ENCODE peak calls at places on chromosomes 4 and X, in ten cellular contexts. I is stimulated activated CD4-positive, alpha-beta T cell treated with anti-CD3 and anti-CD28 coated beads, Interleukin-4, amount 100 ng/mL, for 24 hours; Z is effector memory CD4-positive, alpha-beta T cell; X is cerebellar cortex; E is heart left ventricle; R is PC-9; O is NCI-H2081; F is GM13977; P is naive thymus-derived CD4-positive, alpha-beta T cell; S is brain pericyte. T is an unnamed sample.

GRCh38 chrX:26376037-26376708 is 160.2 kb downstream of the MAGEB5 start:
- DNase-seq in F (no peak), E (no peak), R (no peak), Z (no peak), I (no peak), O (no peak), X (no peak), S (no peak), P (no peak), T (no peak)

GRCh38 chr4:125112536-125112935 is 202.2 kb upstream of the FAT4 start:
- DNase-seq in S (no peak), I (no peak), F (no peak), R (no peak), E (no peak), P (no peak), Z (no peak), X (no peak), O (no peak), T (no peak)

GRCh38 chr4:105236202-105236916 is 89.7 kb downstream of the TET2 start:
- DNase-seq in F (peak; percentile 10), O (no peak), X (no peak), S (no peak), P (no peak), R (no peak), Z (no peak), I (no peak), E (no peak), T (no peak)

GRCh38 chr4:11427201-11427996 is 1.3 kb downstream of the HS3ST1 start:
- DNase-seq in I (no peak), Z (no peak), F (no peak), E (no peak), O (no peak), X (peak; percentile 52), S (no peak), P (no peak), R (no peak), T (no peak)

GRCh38 chr4:87843936-87844335 is 11.2 kb downstream of the MEPE start:
- DNase-seq in E (no peak), F (no peak), X (peak; percentile 95), S (no peak), P (no peak), R (no peak), Z (no peak), I (no peak), O (no peak), T (no peak)

GRCh38 chr4:67080158-67080557 is 465.1 kb downstream of the CENPC start:
- DNase-seq in X (no peak), R (no peak), I (no peak), P (no peak), S (no peak), E (no peak), F (no peak), Z (no peak), O (no peak), T (no peak)

GRCh38 chr4:56215901-56216300 is 171.4 kb downstream of the AASDH start:
- DNase-seq in P (no peak), I (no peak), X (no peak), S (no peak), F (no peak), Z (no peak), O (peak; percentile 75), E (no peak), R (no peak), T (peak; percentile 36)

GRCh38 chr4:154818230-154818629 is 37.2 kb downstream of the RBM46 start:
- DNase-seq in F (no peak), P (no peak), E (no peak), S (no peak), O (no peak), I (no peak), X (no peak), R (no peak), Z (no peak), T (no peak)

GRCh38 chr4:101020956-101021355 is 326.4 kb downstream of the PPP3CA start:
- DNase-seq in S (no peak), F (peak; percentile 16), I (no peak), E (no peak), X (no peak), R (no peak), P (peak; percentile 10), Z (no peak), O (no peak), T (no peak)

GRCh38 chr4:100361336-100361735 is 156.5 kb downstream of the EMCN start:
- DNase-seq in X (no peak), O (no peak), P (no peak), F (no peak), E (no peak), S (no peak), Z (no peak), R (no peak), I (no peak), T (no peak)

GRCh38 chr4:120156115-120156718 is 89.6 kb upstream of the MAD2L1 start:
- DNase-seq in X (peak; percentile 74), O (peak; percentile 48), F (peak; percentile 10), E (no peak), I (peak; percentile 47), S (peak; percentile 37), R (peak; percentile 41), Z (peak; percentile 6), P (peak; percentile 31), T (peak; percentile 14)

GRCh38 chr4:53688186-53688790 is 97.0 kb upstream of the LNX1 start:
- DNase-seq in X (no peak), P (no peak), I (peak; percentile 23), F (peak; percentile 9), O (no peak), Z (no peak), E (no peak), R (peak; percentile 50), S (peak; percentile 86), T (no peak)

GRCh38 chr4:82851318-82851717 is 39.6 kb downstream of the SEC31A start:
- DNase-seq in Z (no peak), E (no peak), P (no peak), S (no peak), X (no peak), R (no peak), F (no peak), O (no peak), I (no peak), T (no peak)

GRCh38 chrX:119249836-119250340 is 13.8 kb downstream of the PGRMC1 start:
- DNase-seq in O (no peak), X (no peak), S (no peak), F (no peak), P (no peak), Z (no peak), R (no peak), E (no peak), I (no peak), T (no peak)

GRCh38 chr4:108446554-108446953 is 173.8 kb upstream of the RPL34 start:
- DNase-seq in O (no peak), P (no peak), F (no peak), I (no peak), Z (no peak), X (no peak), E (no peak), R (no peak), S (no peak), T (no peak)

GRCh38 chr4:10664408-10664807 is 20.2 kb downstream of the CLNK start:
- DNase-seq in S (peak; percentile 87), I (no peak), O (no peak), R (peak; percentile 35), P (no peak), F (no peak), E (no peak), X (peak; percentile 25), Z (no peak), T (no peak)

GRCh38 chrX:130330706-130331105 is 9.0 kb upstream of the SLC25A14 start:
- DNase-seq in F (peak; percentile 50), O (peak; percentile 34), S (no peak), P (no peak), I (peak; percentile 21), X (peak; percentile 38), R (peak; percentile 48), E (peak; percentile 66), Z (no peak), T (peak; percentile 5)

GRCh38 chr4:110172972-110173371 is 25.4 kb downstream of the ELOVL6 start:
- DNase-seq in R (peak; percentile 83), E (no peak), X (no peak), I (no peak), S (no peak), P (no peak), O (peak; percentile 53), F (no peak), Z (no peak), T (peak; percentile 47)

GRCh38 chr4:183253451-183253850 is 66.6 kb downstream of the CLDN22 start:
- DNase-seq in X (no peak), R (no peak), S (no peak), Z (no peak), I (no peak), P (no peak), E (no peak), F (no peak), O (no peak), T (no peak)

T was measured in NCI-H1417 treated with DMSO at 0.1 percent for 48 hours.